ENCODE peak calls at places on chromosomes 7 and 10, in seven cellular contexts. B is MCF 10A; K is KG1; J is HTR-8/SVneo; O is AG08395; H is stimulated activated CD4-positive, alpha-beta T cell treated with anti-CD3 and anti-CD28 coated beads, Interleukin-1b, Interleukin-23, amount 100 ng/mL, for 24 hours; Z is activated gamma-delta T cell treated with anti-CD3 and anti-CD28 coated beads, Interleukin-2, amount 50 U/mL, for 16 hours. Q is an unnamed sample.

GRCh38 chr7:133274265-133274664 is 21.4 kb downstream of the EXOC4 start:
- DNase-seq in H (no peak), J (no peak), Z (no peak), K (no peak), B (no peak), O (no peak), Q (no peak)

GRCh38 chr7:141754939-141755338 is 9.0 kb upstream of the TAS2R3 start:
- DNase-seq in B (peak), H (no peak), O (peak), Z (no peak), K (no peak), J (no peak), Q (no peak)

GRCh38 chr7:117564080-117564479 is 84.3 kb downstream of the CFTR start:
- DNase-seq in J (no peak), O (no peak), K (no peak), B (no peak), Z (no peak), H (no peak), Q (no peak)

GRCh38 chr7:117892821-117893220 is 19.6 kb upstream of the CTTNBP2 start:
- DNase-seq in J (no peak), B (no peak), K (no peak), H (no peak), Z (no peak), O (no peak), Q (no peak)

GRCh38 chr7:39904077-39904486 is 46.0 kb upstream of the CDK13 start:
- DNase-seq in B (no peak), H (no peak), J (no peak), O (no peak), K (no peak), Z (no peak), Q (no peak)

GRCh38 chr10:80104066-80104926 is 25.8 kb downstream of the TMEM254 start:
- DNase-seq in J (no peak), O (peak), B (no peak), K (no peak), H (no peak), Z (no peak), Q (no peak)

GRCh38 chr10:2748287-2748686 is 319.1 kb upstream of the PFKP start:
- DNase-seq in H (no peak), Z (no peak), O (no peak), J (no peak), B (no peak), K (no peak), Q (no peak)

GRCh38 chr10:112732277-112732891 is 217.7 kb upstream of the TCF7L2 start:
- DNase-seq in Z (no peak), B (no peak), H (no peak), J (no peak), K (no peak), O (peak), Q (no peak)

GRCh38 chr7:133315332-133316040 is 62.6 kb downstream of the EXOC4 start:
- DNase-seq in B (no peak), H (no peak), Z (no peak), O (peak), K (no peak), J (no peak), Q (no peak)

GRCh38 chr7:5598769-5599371 is 175.2 kb upstream of the TNRC18 start:
- DNase-seq in Z (no peak), J (no peak), K (no peak), H (no peak), O (no peak), B (peak), Q (no peak)

GRCh38 chr7:120043250-120043649 is 229.7 kb upstream of the KCND2 start:
- DNase-seq in J (no peak), Z (no peak), K (no peak), O (no peak), B (no peak), H (no peak), Q (no peak)

GRCh38 chr7:108014747-108015682 is 12.1 kb upstream of the LAMB1 start:
- DNase-seq in J (no peak), Z (no peak), K (no peak), H (no peak), O (no peak), B (peak), Q (no peak)

GRCh38 chr7:7017707-7018265 is 164.6 kb upstream of the C1GALT1 start:
- DNase-seq in Z (no peak), H (no peak), B (no peak), K (no peak), J (no peak), O (no peak), Q (no peak)

GRCh38 chr10:34351161-34351560 is 463.9 kb downstream of the PARD3 start:
- DNase-seq in H (no peak), K (no peak), B (peak), Z (no peak), O (no peak), J (no peak), Q (no peak)

GRCh38 chr7:130943336-130943901 is 209.4 kb upstream of the KLF14 start:
- DNase-seq in H (no peak), J (peak), B (peak), K (no peak), O (no peak), Z (no peak), Q (no peak)

GRCh38 chr7:45112648-45113047 is 1.2 kb upstream of the TBRG4 start:
- DNase-seq in H (no peak), B (no peak), K (no peak), Z (no peak), O (no peak), J (no peak), Q (no peak)

GRCh38 chr10:6409982-6410694 is 169.9 kb downstream of the PRKCQ start:
- DNase-seq in J (no peak), H (no peak), B (no peak), K (no peak), Z (peak), O (peak), Q (no peak)

GRCh38 chr10:110959379-110960332 is 40.3 kb downstream of the SHOC2 start:
- DNase-seq in K (no peak), Z (no peak), H (no peak), O (peak), J (no peak), B (no peak), Q (no peak)

Q was measured in caudate nucleus.